ENCODE peak calls at places on chromosomes 1 and 21, in six cellular contexts. One of them, this sample, is unnamed.
A peak's percentile ranks its signal among the peaks of the same experiment; 100 is the strongest.

GRCh38 chr1:157948547-157949152 is 44.8 kb upstream of the KIRREL1 start:
- DNase-seq in cardiac fibroblast: peak; percentile 47
- DNase-seq in PC-3: peak; percentile 62
- DNase-seq in adrenal gland: peak; percentile 37
- DNase-seq in CD8-positive, alpha-beta T cell: no peak
- DNase-seq in keratinocyte: no peak
- DNase-seq in this sample: peak; percentile 71

GRCh38 chr1:62286778-62287224 is 32.4 kb downstream of the KANK4 start:
- DNase-seq in cardiac fibroblast: no peak
- DNase-seq in PC-3: peak; percentile 76
- DNase-seq in adrenal gland: no peak
- DNase-seq in CD8-positive, alpha-beta T cell: no peak
- DNase-seq in keratinocyte: no peak
- DNase-seq in this sample: peak; percentile 35

GRCh38 chr1:45767035-45767434 is 16.6 kb upstream of the IPP start:
- DNase-seq in cardiac fibroblast: peak; percentile 26
- DNase-seq in PC-3: peak; percentile 7
- DNase-seq in adrenal gland: no peak
- DNase-seq in CD8-positive, alpha-beta T cell: no peak
- DNase-seq in keratinocyte: no peak
- DNase-seq in this sample: peak; percentile 70

GRCh38 chr1:152871731-152872126 is 6.4 kb upstream of the SMCP start:
- DNase-seq in cardiac fibroblast: no peak
- DNase-seq in PC-3: no peak
- DNase-seq in adrenal gland: no peak
- DNase-seq in CD8-positive, alpha-beta T cell: no peak
- DNase-seq in keratinocyte: no peak
- DNase-seq in this sample: no peak

GRCh38 chr1:192726820-192727504 is 81.9 kb upstream of the RGS2 start:
- DNase-seq in cardiac fibroblast: no peak
- DNase-seq in PC-3: no peak
- DNase-seq in adrenal gland: no peak
- DNase-seq in CD8-positive, alpha-beta T cell: no peak
- DNase-seq in keratinocyte: peak; percentile 26
- DNase-seq in this sample: no peak

GRCh38 chr1:116115476-116115875 is 4.3 kb downstream of the MAB21L3 start:
- DNase-seq in cardiac fibroblast: peak; percentile 67
- DNase-seq in PC-3: peak; percentile 94
- DNase-seq in adrenal gland: no peak
- DNase-seq in CD8-positive, alpha-beta T cell: no peak
- DNase-seq in keratinocyte: peak; percentile 73
- DNase-seq in this sample: peak; percentile 50

GRCh38 chr1:40834968-40835545 is 27.1 kb downstream of the CITED4 start:
- DNase-seq in cardiac fibroblast: no peak
- DNase-seq in PC-3: no peak
- DNase-seq in adrenal gland: no peak
- DNase-seq in CD8-positive, alpha-beta T cell: no peak
- DNase-seq in keratinocyte: no peak
- DNase-seq in this sample: no peak

GRCh38 chr1:170032531-170033295 is 41.8 kb downstream of the KIFAP3 start:
- DNase-seq in cardiac fibroblast: peak; percentile 67
- DNase-seq in PC-3: peak; percentile 4
- DNase-seq in adrenal gland: no peak
- DNase-seq in CD8-positive, alpha-beta T cell: no peak
- DNase-seq in keratinocyte: no peak
- DNase-seq in this sample: peak; percentile 41

GRCh38 chr1:19339199-19339861 is 27.2 kb downstream of the SLC66A1 start:
- DNase-seq in cardiac fibroblast: no peak
- DNase-seq in PC-3: no peak
- DNase-seq in adrenal gland: no peak
- DNase-seq in CD8-positive, alpha-beta T cell: no peak
- DNase-seq in keratinocyte: no peak
- DNase-seq in this sample: no peak

GRCh38 chr1:19337289-19337688 is 25.2 kb downstream of the SLC66A1 start:
- DNase-seq in cardiac fibroblast: peak; percentile 10
- DNase-seq in PC-3: peak; percentile 79
- DNase-seq in adrenal gland: no peak
- DNase-seq in CD8-positive, alpha-beta T cell: no peak
- DNase-seq in keratinocyte: no peak
- DNase-seq in this sample: peak; percentile 40

GRCh38 chr1:19340387-19340937 is 28.3 kb downstream of the SLC66A1 start:
- DNase-seq in cardiac fibroblast: no peak
- DNase-seq in PC-3: no peak
- DNase-seq in adrenal gland: no peak
- DNase-seq in CD8-positive, alpha-beta T cell: no peak
- DNase-seq in keratinocyte: no peak
- DNase-seq in this sample: no peak

GRCh38 chr1:19336543-19336942 is 24.4 kb downstream of the SLC66A1 start:
- DNase-seq in cardiac fibroblast: peak; percentile 60
- DNase-seq in PC-3: peak; percentile 81
- DNase-seq in adrenal gland: no peak
- DNase-seq in CD8-positive, alpha-beta T cell: no peak
- DNase-seq in keratinocyte: no peak
- DNase-seq in this sample: no peak

GRCh38 chr1:19338323-19338762 is 26.2 kb downstream of the SLC66A1 start:
- DNase-seq in cardiac fibroblast: no peak
- DNase-seq in PC-3: no peak
- DNase-seq in adrenal gland: no peak
- DNase-seq in CD8-positive, alpha-beta T cell: no peak
- DNase-seq in keratinocyte: no peak
- DNase-seq in this sample: peak; percentile 57
- TF ChIP-seq CTCF in cardiac fibroblast: no peak
- TF ChIP-seq CTCF in PC-3: no peak
- TF ChIP-seq CTCF in adrenal gland: no peak
- TF ChIP-seq CTCF in CD8-positive, alpha-beta T cell: no peak
- TF ChIP-seq CTCF in keratinocyte: peak; percentile 37
- TF ChIP-seq CTCF in this sample: peak; percentile 64

DNA sequence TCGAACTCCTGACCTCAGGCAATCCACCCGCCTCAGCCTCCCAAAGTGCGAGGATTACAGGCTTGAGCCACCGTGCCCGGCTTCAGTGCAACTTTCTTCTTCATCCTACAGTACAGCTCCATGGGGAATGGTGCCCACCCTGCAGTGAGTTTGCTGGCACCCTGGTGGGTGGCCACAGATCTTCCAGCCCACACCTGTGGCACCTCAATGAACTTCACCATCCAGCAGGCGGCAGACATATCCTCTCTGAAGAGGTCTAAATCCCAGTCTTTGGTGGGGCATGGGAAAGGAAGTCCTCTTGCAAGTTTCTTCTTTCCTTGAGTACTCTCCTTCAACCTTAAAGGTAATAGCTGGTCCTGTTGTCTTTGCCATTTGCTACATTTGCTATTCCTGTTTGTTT is 18.1 kb upstream of the ZBTB8A start:
- DNase-seq in cardiac fibroblast: no peak
- DNase-seq in PC-3: peak; percentile 18
- DNase-seq in adrenal gland: no peak
- DNase-seq in CD8-positive, alpha-beta T cell: no peak
- DNase-seq in keratinocyte: no peak
- DNase-seq in this sample: no peak
- TF ChIP-seq CTCF in cardiac fibroblast: no peak
- TF ChIP-seq CTCF in PC-3: no peak
- TF ChIP-seq CTCF in adrenal gland: no peak
- TF ChIP-seq CTCF in CD8-positive, alpha-beta T cell: no peak
- TF ChIP-seq CTCF in keratinocyte: no peak
- TF ChIP-seq CTCF in this sample: peak; percentile 7

DNA sequence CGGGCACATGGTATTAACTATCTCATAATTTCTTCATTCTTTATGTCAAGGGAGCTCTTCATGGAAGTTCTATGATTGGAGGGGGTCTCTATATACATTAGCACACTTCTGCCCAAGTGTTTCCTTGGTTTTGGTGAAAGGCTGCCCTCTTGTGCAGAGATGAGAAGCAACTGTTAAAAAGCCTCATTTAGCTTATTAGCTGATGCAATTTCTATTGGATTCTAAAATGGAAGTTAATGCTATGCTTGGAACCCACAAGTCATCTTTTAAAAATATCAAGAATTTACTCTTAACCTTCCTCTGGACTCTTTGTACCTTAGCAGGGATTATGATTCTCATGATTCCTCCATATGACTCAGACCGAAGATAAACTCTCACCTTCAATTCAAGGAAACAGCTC is 328.9 kb downstream of the PTBP2 start:
- DNase-seq in cardiac fibroblast: peak; percentile 63
- DNase-seq in PC-3: peak; percentile 51
- DNase-seq in adrenal gland: no peak
- DNase-seq in CD8-positive, alpha-beta T cell: no peak
- DNase-seq in keratinocyte: no peak
- DNase-seq in this sample: peak; percentile 91
- TF ChIP-seq CTCF in cardiac fibroblast: peak; percentile 56
- TF ChIP-seq CTCF in PC-3: peak; percentile 66
- TF ChIP-seq CTCF in adrenal gland: no peak
- TF ChIP-seq CTCF in CD8-positive, alpha-beta T cell: no peak
- TF ChIP-seq CTCF in keratinocyte: no peak
- TF ChIP-seq CTCF in this sample: peak; percentile 72

GRCh38 chr1:90339822-90340221 is 344.9 kb downstream of the ZNF326 start:
- DNase-seq in cardiac fibroblast: no peak
- DNase-seq in PC-3: no peak
- DNase-seq in adrenal gland: no peak
- DNase-seq in CD8-positive, alpha-beta T cell: no peak
- DNase-seq in keratinocyte: no peak
- DNase-seq in this sample: no peak

GRCh38 chr1:90335566-90335965 is 340.7 kb downstream of the ZNF326 start:
- DNase-seq in cardiac fibroblast: no peak
- DNase-seq in PC-3: no peak
- DNase-seq in adrenal gland: no peak
- DNase-seq in CD8-positive, alpha-beta T cell: no peak
- DNase-seq in keratinocyte: no peak
- DNase-seq in this sample: peak; percentile 6

GRCh38 chr1:90340604-90341003 is 345.7 kb downstream of the ZNF326 start:
- DNase-seq in cardiac fibroblast: no peak
- DNase-seq in PC-3: no peak
- DNase-seq in adrenal gland: no peak
- DNase-seq in CD8-positive, alpha-beta T cell: no peak
- DNase-seq in keratinocyte: no peak
- DNase-seq in this sample: no peak

GRCh38 chr1:90334137-90334536 is 339.2 kb downstream of the ZNF326 start:
- DNase-seq in cardiac fibroblast: no peak
- DNase-seq in PC-3: no peak
- DNase-seq in adrenal gland: no peak
- DNase-seq in CD8-positive, alpha-beta T cell: no peak
- DNase-seq in keratinocyte: no peak
- DNase-seq in this sample: no peak

DNA sequence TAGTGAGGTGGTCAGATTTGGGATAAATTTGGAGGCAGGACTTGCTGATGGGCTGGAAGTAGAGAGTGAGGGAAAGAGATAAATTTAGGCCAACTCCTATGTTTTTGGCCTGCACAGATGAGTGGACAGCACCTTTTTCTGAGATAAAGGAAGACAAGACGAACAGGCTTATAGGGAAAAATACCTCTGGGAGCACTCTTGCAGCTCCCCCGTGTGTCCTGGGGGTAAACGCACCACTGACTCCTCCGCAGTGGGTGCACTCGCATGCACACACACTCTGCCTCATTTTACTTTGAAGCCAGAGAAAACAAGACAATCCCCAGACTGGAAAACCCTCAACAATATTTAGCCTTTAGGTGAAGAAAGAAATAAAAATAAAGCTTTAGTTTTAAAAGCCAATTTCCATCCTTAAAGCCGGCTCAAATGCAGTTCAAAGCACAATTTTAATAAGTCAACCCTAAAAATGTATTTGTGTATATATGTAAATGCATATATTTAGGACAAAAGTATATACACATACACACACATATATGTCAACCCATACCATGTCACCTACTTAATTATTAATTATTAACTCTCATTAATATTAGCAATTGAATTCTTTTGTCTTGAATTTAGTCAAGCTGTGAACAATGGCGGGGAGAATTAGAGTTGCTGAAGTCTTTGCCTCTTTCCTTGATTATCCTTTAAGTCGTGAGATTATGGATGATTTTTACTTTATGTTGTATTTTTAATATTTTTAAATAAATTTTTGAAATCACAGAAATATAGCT is 341.8 kb downstream of the ZNF326 start:
- DNase-seq in cardiac fibroblast: no peak
- DNase-seq in PC-3: no peak
- DNase-seq in adrenal gland: no peak
- DNase-seq in CD8-positive, alpha-beta T cell: no peak
- DNase-seq in keratinocyte: no peak
- DNase-seq in this sample: no peak
- TF ChIP-seq CTCF in cardiac fibroblast: no peak
- TF ChIP-seq CTCF in PC-3: no peak
- TF ChIP-seq CTCF in adrenal gland: no peak
- TF ChIP-seq CTCF in CD8-positive, alpha-beta T cell: no peak
- TF ChIP-seq CTCF in keratinocyte: no peak
- TF ChIP-seq CTCF in this sample: no peak

GRCh38 chr21:44337941-44338895 is 972 bp downstream of the CFAP410 start:
- DNase-seq in cardiac fibroblast: peak; percentile 61
- DNase-seq in PC-3: peak; percentile 66
- DNase-seq in adrenal gland: peak; percentile 76
- DNase-seq in CD8-positive, alpha-beta T cell: no peak
- DNase-seq in keratinocyte: peak; percentile 17
- DNase-seq in this sample: peak; percentile 59
- TF ChIP-seq CTCF in cardiac fibroblast: peak; percentile 53
- TF ChIP-seq CTCF in PC-3: peak; percentile 53
- TF ChIP-seq CTCF in adrenal gland: no peak
- TF ChIP-seq CTCF in CD8-positive, alpha-beta T cell: no peak
- TF ChIP-seq CTCF in keratinocyte: peak; percentile 43
- TF ChIP-seq CTCF in this sample: peak; percentile 61

GRCh38 chr1:7680791-7681165 is 90.3 kb upstream of the VAMP3 start:
- DNase-seq in cardiac fibroblast: peak; percentile 4
- DNase-seq in PC-3: no peak
- DNase-seq in adrenal gland: no peak
- DNase-seq in CD8-positive, alpha-beta T cell: no peak
- DNase-seq in keratinocyte: no peak
- DNase-seq in this sample: no peak
- TF ChIP-seq CTCF in cardiac fibroblast: no peak
- TF ChIP-seq CTCF in PC-3: no peak
- TF ChIP-seq CTCF in adrenal gland: no peak
- TF ChIP-seq CTCF in CD8-positive, alpha-beta T cell: no peak
- TF ChIP-seq CTCF in keratinocyte: no peak
- TF ChIP-seq CTCF in this sample: no peak

DNA sequence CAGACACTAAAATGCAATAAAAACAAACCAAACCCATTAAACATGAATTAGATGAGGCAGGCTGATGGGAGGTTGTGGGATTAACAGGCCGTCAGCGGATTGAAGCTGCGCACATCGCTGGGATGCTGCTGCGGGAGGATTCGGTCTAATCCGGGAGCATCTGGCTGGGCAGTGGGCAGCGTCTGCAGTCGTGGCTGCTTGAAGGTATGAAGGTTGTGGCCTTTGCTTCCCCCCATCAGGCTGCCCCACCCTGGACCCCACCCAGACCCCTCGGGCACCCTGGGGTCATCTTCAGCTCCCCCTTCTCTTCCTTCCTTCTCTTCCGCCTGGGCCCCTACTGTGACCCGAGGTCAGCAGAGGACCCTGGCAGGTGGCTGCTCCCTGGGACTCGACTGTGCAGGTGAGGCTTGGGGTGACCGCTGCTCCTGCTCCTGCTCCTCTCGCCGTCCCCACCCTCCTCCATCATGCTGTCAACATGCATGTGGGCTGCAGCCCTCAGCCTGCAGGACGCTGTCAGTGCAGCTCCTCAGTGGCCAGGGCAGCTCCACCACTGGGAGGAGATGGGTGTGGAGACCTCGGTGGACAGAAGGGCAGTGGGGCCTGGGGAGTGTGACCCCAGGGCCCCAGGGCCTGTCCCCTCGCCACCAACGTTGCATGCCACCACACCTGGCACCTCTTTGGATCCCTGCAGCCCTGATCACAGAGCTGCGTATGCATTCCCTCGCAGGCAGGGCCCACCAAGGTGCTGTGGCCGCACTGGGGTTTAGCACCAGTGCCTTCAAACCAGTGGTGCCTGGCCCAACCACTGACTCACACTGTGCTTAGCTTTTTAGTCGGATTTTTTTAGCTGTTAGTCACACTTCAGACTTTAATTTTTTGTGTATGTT is 112.2 kb upstream of the COL6A1 start:
- DNase-seq in cardiac fibroblast: peak; percentile 70
- DNase-seq in PC-3: peak; percentile 33
- DNase-seq in adrenal gland: no peak
- DNase-seq in CD8-positive, alpha-beta T cell: no peak
- DNase-seq in keratinocyte: no peak
- DNase-seq in this sample: peak; percentile 72
- TF ChIP-seq CTCF in cardiac fibroblast: no peak
- TF ChIP-seq CTCF in PC-3: no peak
- TF ChIP-seq CTCF in adrenal gland: no peak
- TF ChIP-seq CTCF in CD8-positive, alpha-beta T cell: no peak
- TF ChIP-seq CTCF in keratinocyte: no peak
- TF ChIP-seq CTCF in this sample: no peak